ENCODE peak calls at places on chromosomes 7 and 10, in five cellular contexts. One of them, this sample, is unnamed.

GRCh38 chr10:52043811-52044210 is 270.3 kb upstream of the DKK1 start:
- DNase-seq in GM20000: no peak
- DNase-seq in H7: no peak
- DNase-seq in stimulated activated CD4-positive, alpha-beta T cell treated with anti-CD3 and anti-CD28 coated beads, Interleukin-1b, Interleukin-23, amount 100 ng/mL, for 4 hours: no peak
- DNase-seq in endothelial cell: no peak
- DNase-seq in this sample: no peak

GRCh38 chr10:88791924-88792323 is 10.6 kb upstream of the LIPM start:
- DNase-seq in endothelial cell: peak
- DNase-seq in stimulated activated CD4-positive, alpha-beta T cell treated with anti-CD3 and anti-CD28 coated beads, Interleukin-1b, Interleukin-23, amount 100 ng/mL, for 4 hours: no peak
- DNase-seq in GM20000: peak
- DNase-seq in H7: peak
- DNase-seq in this sample: peak

GRCh38 chr10:93566435-93567276 is at the start of gene FFAR4:
- DNase-seq in stimulated activated CD4-positive, alpha-beta T cell treated with anti-CD3 and anti-CD28 coated beads, Interleukin-1b, Interleukin-23, amount 100 ng/mL, for 4 hours: no peak
- DNase-seq in H7: peak
- DNase-seq in endothelial cell: peak
- DNase-seq in GM20000: no peak
- DNase-seq in this sample: no peak

GRCh38 chr10:9035355-9035754 is 980.9 kb downstream of the GATA3 start:
- DNase-seq in stimulated activated CD4-positive, alpha-beta T cell treated with anti-CD3 and anti-CD28 coated beads, Interleukin-1b, Interleukin-23, amount 100 ng/mL, for 4 hours: no peak
- DNase-seq in H7: no peak
- DNase-seq in endothelial cell: no peak
- DNase-seq in GM20000: no peak
- DNase-seq in this sample: no peak

GRCh38 chr10:37992083-37992482 is 15.6 kb upstream of the ZNF25 start:
- DNase-seq in stimulated activated CD4-positive, alpha-beta T cell treated with anti-CD3 and anti-CD28 coated beads, Interleukin-1b, Interleukin-23, amount 100 ng/mL, for 4 hours: no peak
- DNase-seq in H7: no peak
- DNase-seq in endothelial cell: no peak
- DNase-seq in GM20000: peak
- DNase-seq in this sample: no peak

GRCh38 chr7:77416621-77417371 is 647 bp upstream of the GSAP start:
- DNase-seq in H7: no peak
- DNase-seq in endothelial cell: no peak
- DNase-seq in stimulated activated CD4-positive, alpha-beta T cell treated with anti-CD3 and anti-CD28 coated beads, Interleukin-1b, Interleukin-23, amount 100 ng/mL, for 4 hours: no peak
- DNase-seq in GM20000: no peak
- DNase-seq in this sample: no peak

GRCh38 chr7:73844848-73845460 is 2.6 kb upstream of the METTL27 start:
- DNase-seq in GM20000: no peak
- DNase-seq in endothelial cell: no peak
- DNase-seq in stimulated activated CD4-positive, alpha-beta T cell treated with anti-CD3 and anti-CD28 coated beads, Interleukin-1b, Interleukin-23, amount 100 ng/mL, for 4 hours: no peak
- DNase-seq in H7: no peak
- DNase-seq in this sample: no peak

GRCh38 chr10:98326621-98327027 is 58.6 kb upstream of the LOXL4 start:
- DNase-seq in GM20000: no peak
- DNase-seq in endothelial cell: no peak
- DNase-seq in stimulated activated CD4-positive, alpha-beta T cell treated with anti-CD3 and anti-CD28 coated beads, Interleukin-1b, Interleukin-23, amount 100 ng/mL, for 4 hours: no peak
- DNase-seq in H7: no peak
- DNase-seq in this sample: no peak

GRCh38 chr7:127317447-127317961 is 64.8 kb upstream of the GRM8 start:
- DNase-seq in endothelial cell: no peak
- DNase-seq in GM20000: no peak
- DNase-seq in stimulated activated CD4-positive, alpha-beta T cell treated with anti-CD3 and anti-CD28 coated beads, Interleukin-1b, Interleukin-23, amount 100 ng/mL, for 4 hours: no peak
- DNase-seq in H7: no peak
- DNase-seq in this sample: no peak

This sample was measured in HEK293T.